ENCODE peak calls at places on chromosomes 5 and 9, in five cellular contexts. U, I, C, H and F are unnamed samples.

GRCh38 chr9:124780757-124781151 is 3.8 kb downstream of the OLFML2A start:
- DNase-seq in U (no peak), I (no peak), C (no peak), H (no peak), F (no peak)

GRCh38 chr9:116479145-116479544 is 208.0 kb upstream of the TRIM32 start:
- DNase-seq in U (no peak), I (no peak), C (no peak), H (no peak), F (no peak)

GRCh38 chr9:95854386-95855015 is 21.0 kb upstream of the ERCC6L2 start:
- DNase-seq in U (no peak), I (peak), C (no peak), H (peak), F (no peak)

GRCh38 chr5:6573651-6574101 is 59.2 kb downstream of the NSUN2 start:
- DNase-seq in U (no peak), I (no peak), C (no peak), H (no peak), F (no peak)

GRCh38 chr9:137140151-137141012 is 1.4 kb downstream of the GRIN1 start:
- DNase-seq in U (no peak), I (no peak), C (no peak), H (no peak), F (no peak)

GRCh38 chr5:37823433-37824152 is 16.2 kb downstream of the GDNF start:
- DNase-seq in U (no peak), I (no peak), C (no peak), H (no peak), F (no peak)

GRCh38 chr9:132077881-132078280 is 1.8 kb downstream of the MED27 start:
- DNase-seq in U (no peak), I (no peak), C (no peak), H (no peak), F (no peak)

GRCh38 chr5:79236970-79237734 is 1.2 kb downstream of the JMY start:
- DNase-seq in U (peak), I (peak), C (peak), H (peak), F (no peak)

GRCh38 chr5:123659495-123659894 is 147.5 kb downstream of the CSNK1G3 start:
- DNase-seq in U (no peak), I (no peak), C (no peak), H (no peak), F (no peak)

GRCh38 chr5:58208674-58209073 is 251.2 kb downstream of the PLK2 start:
- DNase-seq in U (no peak), I (no peak), C (no peak), H (no peak), F (no peak)

GRCh38 chr9:4508246-4508906 is 18.1 kb downstream of the SLC1A1 start:
- DNase-seq in U (no peak), I (no peak), C (no peak), H (peak), F (no peak)

GRCh38 chr9:69885474-69885929 is 64.9 kb downstream of the CFAP95 start:
- DNase-seq in U (no peak), I (no peak), C (no peak), H (peak), F (no peak)

GRCh38 chr9:89427621-89428221 is 70.2 kb downstream of the SEMA4D start:
- DNase-seq in U (no peak), I (no peak), C (peak), H (peak), F (no peak)

GRCh38 chr9:38083858-38084555 is 15.0 kb upstream of the SHB start:
- DNase-seq in U (no peak), I (no peak), C (no peak), H (peak), F (no peak)